ENCODE peak calls at places on chromosomes 13 and 19, in five cellular contexts. One of them, this sample, is unnamed.

GRCh38 chr19:33406521-33407139 is 33.1 kb downstream of the CEBPG start:
- DNase-seq in fibroblast of villous mesenchyme: peak
- DNase-seq in prostate gland: peak
- DNase-seq in OCI-LY7: peak
- DNase-seq in NB4: peak
- DNase-seq in this sample: peak

GRCh38 chr19:30252214-30252613 is 120.0 kb upstream of the ZNF536 start:
- DNase-seq in prostate gland: no peak
- DNase-seq in OCI-LY7: no peak
- DNase-seq in NB4: no peak
- DNase-seq in fibroblast of villous mesenchyme: no peak
- DNase-seq in this sample: no peak

GRCh38 chr19:38389101-38389925 is 816 bp downstream of the SPRED3 start:
- DNase-seq in fibroblast of villous mesenchyme: peak
- DNase-seq in NB4: no peak
- DNase-seq in OCI-LY7: no peak
- DNase-seq in prostate gland: no peak
- DNase-seq in this sample: no peak

GRCh38 chr19:3142938-3143337 is 7.1 kb downstream of the GNA15 start:
- DNase-seq in prostate gland: no peak
- DNase-seq in NB4: no peak
- DNase-seq in fibroblast of villous mesenchyme: no peak
- DNase-seq in OCI-LY7: no peak
- DNase-seq in this sample: no peak

GRCh38 chr13:46852168-46852567 is 44.7 kb downstream of the HTR2A start:
- DNase-seq in prostate gland: no peak
- DNase-seq in fibroblast of villous mesenchyme: no peak
- DNase-seq in NB4: no peak
- DNase-seq in OCI-LY7: no peak
- DNase-seq in this sample: no peak

GRCh38 chr19:33438016-33438671 is 64.6 kb downstream of the CEBPG start:
- DNase-seq in fibroblast of villous mesenchyme: no peak
- DNase-seq in NB4: no peak
- DNase-seq in prostate gland: no peak
- DNase-seq in OCI-LY7: no peak
- DNase-seq in this sample: no peak

GRCh38 chr13:18949970-18950369 is 231.7 kb downstream of the TUBA3C start:
- DNase-seq in NB4: no peak
- DNase-seq in prostate gland: no peak
- DNase-seq in OCI-LY7: no peak
- DNase-seq in fibroblast of villous mesenchyme: no peak
- DNase-seq in this sample: no peak

GRCh38 chr13:19685034-19685433 is 51.6 kb downstream of the MPHOSPH8 start:
- DNase-seq in NB4: no peak
- DNase-seq in OCI-LY7: no peak
- DNase-seq in fibroblast of villous mesenchyme: no peak
- DNase-seq in prostate gland: no peak
- DNase-seq in this sample: peak

GRCh38 chr19:47582320-47582909 is 9.5 kb upstream of the ZNF541 start:
- DNase-seq in prostate gland: no peak
- DNase-seq in OCI-LY7: no peak
- DNase-seq in NB4: no peak
- DNase-seq in fibroblast of villous mesenchyme: peak
- DNase-seq in this sample: no peak

GRCh38 chr13:102139626-102140025 is 262.2 kb downstream of the FGF14 start:
- DNase-seq in NB4: no peak
- DNase-seq in prostate gland: no peak
- DNase-seq in fibroblast of villous mesenchyme: no peak
- DNase-seq in OCI-LY7: no peak
- DNase-seq in this sample: no peak

GRCh38 chr19:18408053-18408476 is 10.6 kb upstream of the LRRC25 start:
- DNase-seq in OCI-LY7: peak
- DNase-seq in prostate gland: no peak
- DNase-seq in NB4: peak
- DNase-seq in fibroblast of villous mesenchyme: no peak
- DNase-seq in this sample: peak

GRCh38 chr13:26956532-26957142 is 196.1 kb upstream of the GPR12 start:
- DNase-seq in prostate gland: no peak
- DNase-seq in NB4: peak
- DNase-seq in OCI-LY7: no peak
- DNase-seq in fibroblast of villous mesenchyme: peak
- DNase-seq in this sample: no peak

GRCh38 chr19:2015611-2015950 is at the start of gene BTBD2:
- DNase-seq in OCI-LY7: peak
- DNase-seq in prostate gland: peak
- DNase-seq in fibroblast of villous mesenchyme: peak
- DNase-seq in NB4: peak
- DNase-seq in this sample: peak

GRCh38 chr13:79917628-79918027 is 423.3 kb downstream of the SPRY2 start:
- DNase-seq in prostate gland: no peak
- DNase-seq in NB4: peak
- DNase-seq in OCI-LY7: no peak
- DNase-seq in fibroblast of villous mesenchyme: no peak
- DNase-seq in this sample: no peak

GRCh38 chr13:95547531-95548167 is 4.9 kb upstream of the CLDN10 start:
- DNase-seq in OCI-LY7: no peak
- DNase-seq in NB4: no peak
- DNase-seq in prostate gland: no peak
- DNase-seq in fibroblast of villous mesenchyme: no peak
- DNase-seq in this sample: no peak

GRCh38 chr19:34241513-34242337 is 12.6 kb upstream of the GARRE1 start:
- DNase-seq in OCI-LY7: peak
- DNase-seq in NB4: peak
- DNase-seq in prostate gland: no peak
- DNase-seq in fibroblast of villous mesenchyme: no peak
- DNase-seq in this sample: peak

GRCh38 chr13:85314686-85315085 is 484.5 kb downstream of the SLITRK6 start:
- DNase-seq in fibroblast of villous mesenchyme: no peak
- DNase-seq in prostate gland: no peak
- DNase-seq in NB4: no peak
- DNase-seq in OCI-LY7: no peak
- DNase-seq in this sample: no peak

GRCh38 chr19:40721936-40722661 is 5.2 kb downstream of the ITPKC start:
- DNase-seq in OCI-LY7: no peak
- DNase-seq in prostate gland: no peak
- DNase-seq in NB4: no peak
- DNase-seq in fibroblast of villous mesenchyme: peak
- DNase-seq in this sample: no peak

GRCh38 chr13:71625183-71625582 is 241.8 kb downstream of the DACH1 start:
- DNase-seq in fibroblast of villous mesenchyme: peak
- DNase-seq in prostate gland: no peak
- DNase-seq in NB4: no peak
- DNase-seq in OCI-LY7: no peak
- DNase-seq in this sample: no peak

GRCh38 chr13:33212396-33212795 is 73.2 kb downstream of the STARD13 start:
- DNase-seq in NB4: no peak
- DNase-seq in OCI-LY7: no peak
- DNase-seq in fibroblast of villous mesenchyme: no peak
- DNase-seq in prostate gland: no peak
- DNase-seq in this sample: no peak

GRCh38 chr13:55602784-55603183 is 1537.9 kb upstream of the PRR20A start:
- DNase-seq in NB4: no peak
- DNase-seq in fibroblast of villous mesenchyme: no peak
- DNase-seq in OCI-LY7: no peak
- DNase-seq in prostate gland: no peak
- DNase-seq in this sample: no peak

GRCh38 chr13:77637583-77637982 is 59.9 kb upstream of the SLAIN1 start:
- DNase-seq in fibroblast of villous mesenchyme: no peak
- DNase-seq in NB4: no peak
- DNase-seq in prostate gland: no peak
- DNase-seq in OCI-LY7: no peak
- DNase-seq in this sample: no peak

GRCh38 chr13:100490692-100491091 is 97.9 kb downstream of the GGACT start:
- DNase-seq in NB4: peak
- DNase-seq in OCI-LY7: no peak
- DNase-seq in prostate gland: no peak
- DNase-seq in fibroblast of villous mesenchyme: no peak
- DNase-seq in this sample: no peak

DNA sequence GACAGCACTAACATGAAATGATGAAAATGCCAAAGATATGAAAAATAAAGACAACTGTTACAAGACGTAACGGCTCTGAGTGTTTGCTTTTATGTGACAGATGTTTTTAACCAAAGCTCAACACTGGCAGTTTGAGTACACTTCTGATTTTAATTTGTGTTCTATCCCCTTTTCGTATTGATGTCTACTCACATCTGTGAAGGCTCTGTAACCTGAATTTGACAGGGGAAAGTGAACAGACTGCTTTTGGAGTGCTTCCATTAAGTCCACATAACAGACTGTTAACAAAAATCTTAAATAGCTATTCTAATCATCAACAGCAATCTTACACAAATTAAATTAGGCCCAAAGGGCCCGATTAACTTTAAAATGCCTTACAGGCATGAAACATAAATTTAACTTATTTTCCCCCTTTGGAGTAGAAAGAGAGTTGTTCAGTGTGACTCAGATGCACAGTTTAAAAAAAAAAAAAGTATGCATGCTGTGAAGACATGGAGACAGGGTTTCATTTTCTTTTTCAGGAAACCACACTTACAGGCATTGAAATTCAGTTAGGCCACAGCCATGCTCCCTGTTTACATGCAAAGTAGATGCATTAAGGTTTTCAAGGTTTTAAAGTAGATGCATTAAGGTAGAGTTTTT is 16.3 kb upstream of the RNASEH2B start:
- DNase-seq in fibroblast of villous mesenchyme: peak
- DNase-seq in NB4: peak
- DNase-seq in prostate gland: no peak
- DNase-seq in OCI-LY7: peak
- DNase-seq in this sample: no peak
- H3K4me3 ChIP-seq in fibroblast of villous mesenchyme: no peak
- H3K4me3 ChIP-seq in NB4: no peak
- H3K4me3 ChIP-seq in prostate gland: no peak
- H3K4me3 ChIP-seq in OCI-LY7: peak
- H3K4me3 ChIP-seq in this sample: no peak

GRCh38 chr13:42375663-42376062 is 103.7 kb downstream of the AKAP11 start:
- DNase-seq in prostate gland: no peak
- DNase-seq in OCI-LY7: no peak
- DNase-seq in NB4: no peak
- DNase-seq in fibroblast of villous mesenchyme: no peak
- DNase-seq in this sample: no peak

GRCh38 chr13:42369071-42369795 is 97.3 kb downstream of the AKAP11 start:
- DNase-seq in NB4: no peak
- DNase-seq in OCI-LY7: no peak
- DNase-seq in fibroblast of villous mesenchyme: no peak
- DNase-seq in prostate gland: no peak
- DNase-seq in this sample: no peak

GRCh38 chr13:42370229-42370628 is 98.3 kb downstream of the AKAP11 start:
- DNase-seq in NB4: no peak
- DNase-seq in OCI-LY7: no peak
- DNase-seq in prostate gland: no peak
- DNase-seq in fibroblast of villous mesenchyme: no peak
- DNase-seq in this sample: no peak

GRCh38 chr13:42377640-42378382 is 105.9 kb downstream of the AKAP11 start:
- DNase-seq in fibroblast of villous mesenchyme: no peak
- DNase-seq in NB4: peak
- DNase-seq in prostate gland: no peak
- DNase-seq in OCI-LY7: peak
- DNase-seq in this sample: no peak

GRCh38 chr13:42373048-42373812 is 101.3 kb downstream of the AKAP11 start:
- DNase-seq in OCI-LY7: no peak
- DNase-seq in prostate gland: no peak
- DNase-seq in fibroblast of villous mesenchyme: no peak
- DNase-seq in NB4: no peak
- DNase-seq in this sample: no peak
- TF ChIP-seq CTCF in OCI-LY7: no peak
- TF ChIP-seq CTCF in prostate gland: no peak
- TF ChIP-seq CTCF in fibroblast of villous mesenchyme: no peak
- TF ChIP-seq CTCF in NB4: no peak
- TF ChIP-seq CTCF in this sample: no peak

DNA sequence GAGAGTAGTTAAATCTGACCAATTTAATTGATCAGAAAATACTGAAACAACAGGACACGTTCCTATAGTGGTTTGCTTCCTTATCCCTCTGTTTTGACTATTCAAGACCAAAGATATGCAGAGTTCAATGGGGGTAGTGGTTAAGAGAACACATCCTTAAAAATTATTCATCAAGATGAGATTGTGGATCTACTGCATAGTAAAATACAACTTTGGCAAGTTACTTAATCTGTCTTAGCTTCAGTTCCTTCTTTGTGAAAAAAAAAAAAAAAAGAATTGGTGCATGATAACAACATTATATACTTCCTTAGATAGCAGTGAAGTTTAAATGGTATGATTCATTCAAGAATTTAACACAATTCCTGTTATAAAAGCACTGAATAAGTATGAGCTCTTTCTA is 552.1 kb downstream of the DCT start:
- DNase-seq in OCI-LY7: no peak
- DNase-seq in fibroblast of villous mesenchyme: peak
- DNase-seq in prostate gland: no peak
- DNase-seq in NB4: no peak
- DNase-seq in this sample: no peak
- H3K4me3 ChIP-seq in OCI-LY7: no peak
- H3K4me3 ChIP-seq in fibroblast of villous mesenchyme: no peak
- H3K4me3 ChIP-seq in prostate gland: no peak
- H3K4me3 ChIP-seq in NB4: no peak
- H3K4me3 ChIP-seq in this sample: no peak

DNA sequence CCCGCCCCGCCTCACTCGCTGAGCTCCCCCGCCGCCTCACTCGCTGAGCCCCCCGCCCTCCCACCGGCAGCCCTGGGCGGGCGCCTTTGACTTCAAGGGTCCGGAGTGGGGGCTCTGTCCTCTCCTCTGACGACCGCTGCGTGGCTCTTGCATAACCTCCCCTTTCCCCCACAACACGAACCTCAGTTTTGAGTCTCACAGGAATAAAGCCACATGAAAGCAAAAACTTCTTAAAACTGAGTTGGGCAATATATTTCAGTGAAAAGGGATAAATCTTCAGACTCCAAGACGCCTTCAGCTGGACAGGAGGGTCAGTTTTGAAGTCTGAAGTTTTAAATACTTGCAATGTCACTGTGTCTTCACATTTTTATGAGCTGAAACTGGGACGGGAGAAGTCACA is 70.6 kb upstream of the C13orf46 start:
- DNase-seq in prostate gland: no peak
- DNase-seq in fibroblast of villous mesenchyme: peak
- DNase-seq in NB4: peak
- DNase-seq in OCI-LY7: no peak
- DNase-seq in this sample: no peak
- TF ChIP-seq CTCF in prostate gland: no peak
- TF ChIP-seq CTCF in fibroblast of villous mesenchyme: no peak
- TF ChIP-seq CTCF in NB4: no peak
- TF ChIP-seq CTCF in OCI-LY7: no peak
- TF ChIP-seq CTCF in this sample: no peak

GRCh38 chr13:60303166-60303565 is 93.9 kb upstream of the TDRD3 start:
- DNase-seq in OCI-LY7: no peak
- DNase-seq in prostate gland: no peak
- DNase-seq in fibroblast of villous mesenchyme: no peak
- DNase-seq in NB4: no peak
- DNase-seq in this sample: no peak
- H3K4me3 ChIP-seq in OCI-LY7: no peak
- H3K4me3 ChIP-seq in prostate gland: no peak
- H3K4me3 ChIP-seq in fibroblast of villous mesenchyme: no peak
- H3K4me3 ChIP-seq in NB4: no peak
- H3K4me3 ChIP-seq in this sample: no peak

GRCh38 chr13:29761815-29762214 is 88.6 kb downstream of the UBL3 start:
- DNase-seq in prostate gland: no peak
- DNase-seq in fibroblast of villous mesenchyme: no peak
- DNase-seq in NB4: no peak
- DNase-seq in OCI-LY7: no peak
- DNase-seq in this sample: no peak
- TF ChIP-seq CTCF in prostate gland: no peak
- TF ChIP-seq CTCF in fibroblast of villous mesenchyme: no peak
- TF ChIP-seq CTCF in NB4: no peak
- TF ChIP-seq CTCF in OCI-LY7: no peak
- TF ChIP-seq CTCF in this sample: no peak

This sample was measured in stomach.